ENCODE peak calls at places on chromosome 15, in nine cellular contexts. N is mammary epithelial cell; T is amniotic stem cell; A is stimulated activated CD4-positive, alpha-beta T cell treated with anti-CD3 and anti-CD28 coated beads, Interleukin-15, amount 100 ng/mL, for 1 hour; K is Right ventricle myocardium superior; W is caudate nucleus; V is lower lobe of right lung; G is MCF 10A; E is GM12864. U is an unnamed sample.

GRCh38 chr15:69417581-69417980 is 3.4 kb downstream of the KIF23 start:
- DNase-seq in K (no peak), N (no peak), V (no peak), G (no peak), E (no peak), W (no peak), A (no peak), T (no peak), U (no peak)

GRCh38 chr15:45635191-45635638 is 386 bp downstream of the SQOR start:
- DNase-seq in G (no peak), E (peak), V (peak), N (no peak), A (peak), W (no peak), K (peak), T (no peak), U (peak)

GRCh38 chr15:97683816-97684215 is 276.7 kb upstream of the ARRDC4 start:
- DNase-seq in N (no peak), K (no peak), W (no peak), E (no peak), T (no peak), V (no peak), G (no peak), A (no peak), U (no peak)

GRCh38 chr15:75067123-75067854 is 43.9 kb downstream of the PPCDC start:
- DNase-seq in G (peak), T (no peak), N (peak), W (no peak), V (no peak), K (no peak), E (peak), A (no peak), U (no peak)

GRCh38 chr15:63347074-63347859 is 34.4 kb downstream of the CA12 start:
- DNase-seq in A (no peak), G (no peak), T (no peak), K (no peak), E (no peak), W (no peak), V (no peak), N (peak), U (no peak)

GRCh38 chr15:59764775-59765174 is 75.7 kb upstream of the BNIP2 start:
- DNase-seq in K (no peak), G (peak), W (no peak), E (no peak), N (no peak), T (no peak), A (no peak), V (no peak), U (no peak)

GRCh38 chr15:46091860-46092450 is 457.1 kb downstream of the SQOR start:
- DNase-seq in A (no peak), E (no peak), T (peak), V (no peak), K (no peak), W (no peak), N (no peak), G (peak), U (peak)

GRCh38 chr15:53918180-53919079 is 59.8 kb upstream of the UNC13C start:
- DNase-seq in N (no peak), W (no peak), E (no peak), G (no peak), A (no peak), K (no peak), T (no peak), V (no peak), U (no peak)

GRCh38 chr15:55151621-55152020 is 45.1 kb downstream of the RSL24D1 start:
- DNase-seq in G (no peak), K (no peak), A (no peak), V (no peak), N (no peak), T (no peak), W (no peak), E (no peak), U (no peak)

GRCh38 chr15:100295939-100296338 is 45.8 kb downstream of the ADAMTS17 start:
- DNase-seq in N (no peak), G (no peak), A (no peak), K (no peak), W (no peak), E (no peak), V (no peak), T (no peak), U (no peak)

GRCh38 chr15:78438595-78439285 is 724 bp downstream of the IREB2 start:
- DNase-seq in A (no peak), N (peak), K (no peak), T (no peak), V (no peak), G (peak), E (no peak), W (no peak), U (no peak)

GRCh38 chr15:39465843-39466242 is 115.0 kb upstream of the THBS1 start:
- DNase-seq in A (no peak), K (no peak), V (no peak), E (no peak), G (no peak), W (no peak), N (no peak), T (no peak), U (no peak)

GRCh38 chr15:100880139-100880896 is 687 bp downstream of the ALDH1A3 start:
- DNase-seq in W (no peak), N (no peak), E (no peak), G (no peak), K (no peak), T (no peak), A (no peak), V (no peak), U (peak)

GRCh38 chr15:99092554-99093172 is 12.2 kb upstream of the SYNM start:
- DNase-seq in T (no peak), G (no peak), K (no peak), V (no peak), N (no peak), A (no peak), E (no peak), W (no peak), U (no peak)

GRCh38 chr15:56973463-56973862 is 55.0 kb downstream of the TCF12 start:
- DNase-seq in E (no peak), V (no peak), K (no peak), T (no peak), W (no peak), A (no peak), N (no peak), G (no peak), U (no peak)

GRCh38 chr15:56832125-56832524 is 86.3 kb upstream of the TCF12 start:
- DNase-seq in W (peak), N (no peak), E (no peak), K (peak), V (no peak), G (peak), A (no peak), T (no peak), U (no peak)

GRCh38 chr15:67201136-67201535 is 53.3 kb downstream of the AAGAB start:
- DNase-seq in N (no peak), G (no peak), T (no peak), V (no peak), E (no peak), A (no peak), K (no peak), W (no peak), U (no peak)

GRCh38 chr15:66298803-66299251 is 5.5 kb downstream of the DIS3L start:
- DNase-seq in W (no peak), A (no peak), N (no peak), V (no peak), K (no peak), T (no peak), E (no peak), G (no peak), U (no peak)

GRCh38 chr15:31402511-31403056 is 75.9 kb downstream of the KLF13 start:
- DNase-seq in E (no peak), V (no peak), K (peak), N (no peak), A (no peak), W (no peak), T (no peak), G (peak), U (no peak)

GRCh38 chr15:45253330-45253729 is 1.3 kb downstream of the SLC28A2 start:
- DNase-seq in K (no peak), N (no peak), A (no peak), G (peak), E (no peak), V (no peak), W (no peak), T (no peak), U (peak)

GRCh38 chr15:91496754-91497691 is 356.5 kb upstream of the SLCO3A1 start:
- DNase-seq in N (no peak), V (peak), T (no peak), W (no peak), G (peak), K (no peak), E (no peak), A (no peak), U (no peak)

GRCh38 chr15:80199366-80199765 is 46.6 kb downstream of the FAH start:
- DNase-seq in K (no peak), T (no peak), E (no peak), N (no peak), W (no peak), G (no peak), V (no peak), A (no peak), U (no peak)

GRCh38 chr15:50046868-50047267 is 72.2 kb downstream of the ATP8B4 start:
- DNase-seq in G (no peak), N (peak), T (no peak), E (no peak), W (no peak), V (no peak), K (no peak), A (no peak), U (no peak)

GRCh38 chr15:75360391-75360790 is 8.0 kb downstream of the MAN2C1 start:
- DNase-seq in N (no peak), V (no peak), G (no peak), W (no peak), A (no peak), K (no peak), T (no peak), E (no peak), U (no peak)

GRCh38 chr15:71595846-71596553 is 214.4 kb upstream of the NR2E3 start:
- DNase-seq in V (no peak), N (no peak), T (no peak), W (no peak), E (no peak), G (no peak), A (no peak), K (no peak), U (no peak)

GRCh38 chr15:100434038-100434437 is 92.3 kb upstream of the ADAMTS17 start:
- DNase-seq in W (no peak), K (no peak), T (no peak), E (no peak), G (no peak), N (no peak), A (no peak), V (no peak), U (no peak)

GRCh38 chr15:48577495-48577894 is 68.0 kb downstream of the FBN1 start:
- DNase-seq in N (peak), W (no peak), K (no peak), T (no peak), G (peak), V (no peak), A (no peak), E (no peak), U (no peak)

GRCh38 chr15:47293763-47294162 is 423.5 kb upstream of the SEMA6D start:
- DNase-seq in N (peak), K (peak), G (peak), V (peak), T (peak), W (no peak), A (no peak), E (no peak), U (no peak)

GRCh38 chr15:34621675-34622074 is 38.2 kb upstream of the GOLGA8B start:
- DNase-seq in A (no peak), N (peak), E (no peak), W (no peak), K (no peak), V (no peak), G (peak), T (peak), U (no peak)

GRCh38 chr15:56244811-56245576 is 1.3 kb upstream of the RFX7 start:
- DNase-seq in N (no peak), V (peak), T (no peak), G (no peak), A (no peak), W (no peak), E (no peak), K (peak), U (peak)

GRCh38 chr15:55283295-55284147 is 6.1 kb downstream of the RAB27A start:
- DNase-seq in A (no peak), N (no peak), V (peak), K (no peak), E (no peak), T (no peak), W (no peak), G (no peak), U (no peak)

GRCh38 chr15:26443321-26443720 is 329.5 kb downstream of the GABRB3 start:
- DNase-seq in A (no peak), W (no peak), G (no peak), K (peak), T (no peak), N (no peak), E (no peak), V (no peak), U (no peak)

GRCh38 chr15:71573599-71573998 is 236.8 kb upstream of the NR2E3 start:
- DNase-seq in N (no peak), V (no peak), K (no peak), G (no peak), A (no peak), E (no peak), W (no peak), T (no peak), U (no peak)

GRCh38 chr15:97072560-97072959 is 742.1 kb downstream of the NR2F2 start:
- DNase-seq in K (no peak), T (no peak), G (no peak), V (no peak), N (no peak), A (no peak), W (no peak), E (no peak), U (no peak)